ENCODE peak calls at places on chromosomes 6 and 20, in four cellular contexts. T, P, W and E are unnamed samples.

GRCh38 chr6:170144952-170145587 is 145.8 kb downstream of the DLL1 start:
- DNase-seq in P (no peak), T (no peak), W (no peak), E (no peak)

GRCh38 chr20:43446361-43446879 is 11.3 kb upstream of the SRSF6 start:
- DNase-seq in T (no peak), P (peak), W (no peak), E (no peak)

GRCh38 chr20:37939701-37940151 is 36.8 kb downstream of the VSTM2L start:
- DNase-seq in W (no peak), T (no peak), P (no peak), E (no peak)

GRCh38 chr20:49786671-49787370 is 25.8 kb upstream of the SLC9A8 start:
- DNase-seq in T (no peak), W (no peak), P (no peak), E (no peak)

GRCh38 chr6:37516920-37517405 is 17.3 kb upstream of the CCDC167 start:
- DNase-seq in W (no peak), P (no peak), T (no peak), E (no peak)

GRCh38 chr6:6037179-6037578 is 30.5 kb upstream of the NRN1 start:
- DNase-seq in T (no peak), W (no peak), P (no peak), E (no peak)

GRCh38 chr6:119979862-119980261 is 630.3 kb upstream of the MAN1A1 start:
- DNase-seq in T (peak), W (no peak), P (no peak), E (no peak)

GRCh38 chr6:157613011-157613522 is 210.0 kb upstream of the SNX9 start:
- DNase-seq in P (peak), T (peak), W (peak), E (no peak)

GRCh38 chr6:52346503-52346902 is 15.4 kb upstream of the PAQR8 start:
- DNase-seq in P (no peak), T (no peak), W (no peak), E (no peak)

GRCh38 chr6:47416396-47417345 is 60.9 kb upstream of the CD2AP start:
- DNase-seq in P (no peak), T (no peak), W (no peak), E (no peak)

GRCh38 chr20:32057785-32058184 is 5.7 kb downstream of the HCK start:
- DNase-seq in P (no peak), W (no peak), T (no peak), E (no peak)

GRCh38 chr6:150290429-150290828 is 78.4 kb upstream of the IYD start:
- DNase-seq in T (no peak), W (no peak), P (peak), E (no peak)

GRCh38 chr6:144606041-144606440 is 320.9 kb downstream of the UTRN start:
- DNase-seq in T (no peak), W (no peak), P (no peak), E (no peak)

GRCh38 chr6:32191696-32192607 is 491 bp downstream of the GPSM3 start:
- DNase-seq in T (no peak), P (no peak), W (no peak), E (no peak)

GRCh38 chr6:20468179-20468578 is 66.1 kb upstream of the CDKAL1 start:
- DNase-seq in T (no peak), W (no peak), P (no peak), E (no peak)

GRCh38 chr20:52150440-52151258 is 40.9 kb downstream of the ZFP64 start:
- DNase-seq in T (peak), P (peak), W (peak), E (peak)

GRCh38 chr6:11354019-11354418 is 121.6 kb upstream of the NEDD9 start:
- DNase-seq in P (peak), W (no peak), T (no peak), E (no peak)

GRCh38 chr6:170167657-170168159 is 123.2 kb downstream of the DLL1 start:
- DNase-seq in T (no peak), W (no peak), P (no peak), E (no peak)